ENCODE peak calls at places on chromosomes 5 and 9, in five cellular contexts. Z, D, W, A and E are unnamed samples.

GRCh38 chr5:61638476-61638875 is 306.4 kb downstream of the ZSWIM6 start:
- DNase-seq in Z (no peak), D (no peak), W (no peak), A (no peak), E (no peak)

GRCh38 chr9:134560654-134561053 is 80.9 kb upstream of the COL5A1 start:
- DNase-seq in Z (no peak), D (no peak), W (peak; percentile 27), A (no peak), E (no peak)

GRCh38 chr9:114776683-114777399 is 29.0 kb downstream of the TNFSF15 start:
- DNase-seq in Z (no peak), D (no peak), W (no peak), A (no peak), E (no peak)

GRCh38 chr9:3526903-3527652 is 1.3 kb upstream of the RFX3 start:
- DNase-seq in Z (peak; percentile 14), D (no peak), W (peak; percentile 82), A (peak; percentile 27), E (peak; percentile 53)

GRCh38 chr5:1784197-1785050 is 15.2 kb downstream of the MRPL36 start:
- DNase-seq in Z (no peak), D (no peak), W (no peak), A (no peak), E (no peak)

GRCh38 chr9:90020277-90020871 is 415.6 kb downstream of the GADD45G start:
- DNase-seq in Z (no peak), D (no peak), W (no peak), A (no peak), E (no peak)

GRCh38 chr5:94969174-94969573 is 315.7 kb downstream of the MCTP1 start:
- DNase-seq in Z (peak; percentile 62), D (no peak), W (no peak), A (peak; percentile 51), E (no peak)

GRCh38 chr5:68443091-68443490 is 227.5 kb downstream of the PIK3R1 start:
- DNase-seq in Z (no peak), D (no peak), W (no peak), A (no peak), E (no peak)

GRCh38 chr9:134634667-134635230 is 6.9 kb upstream of the COL5A1 start:
- DNase-seq in Z (no peak), D (no peak), W (peak; percentile 24), A (no peak), E (no peak)

GRCh38 chr5:152271420-152271819 is 133.7 kb downstream of the NMUR2 start:
- DNase-seq in Z (no peak), D (peak; percentile 8), W (peak; percentile 77), A (peak; percentile 87), E (no peak)

GRCh38 chr5:93221-93980 is 1.4 kb downstream of the PLEKHG4B start:
- DNase-seq in Z (no peak), D (no peak), W (no peak), A (no peak), E (no peak)

GRCh38 chr5:92391-93220 is 638 bp downstream of the PLEKHG4B start:
- DNase-seq in Z (no peak), D (no peak), W (no peak), A (no peak), E (no peak)

GRCh38 chr5:90590-91547 is 1.1 kb upstream of the PLEKHG4B start:
- DNase-seq in Z (no peak), D (no peak), W (peak; percentile 73), A (no peak), E (no peak)

GRCh38 chr5:89337-90286 is 2.4 kb upstream of the PLEKHG4B start:
- DNase-seq in Z (no peak), D (no peak), W (no peak), A (no peak), E (no peak)

DNA sequence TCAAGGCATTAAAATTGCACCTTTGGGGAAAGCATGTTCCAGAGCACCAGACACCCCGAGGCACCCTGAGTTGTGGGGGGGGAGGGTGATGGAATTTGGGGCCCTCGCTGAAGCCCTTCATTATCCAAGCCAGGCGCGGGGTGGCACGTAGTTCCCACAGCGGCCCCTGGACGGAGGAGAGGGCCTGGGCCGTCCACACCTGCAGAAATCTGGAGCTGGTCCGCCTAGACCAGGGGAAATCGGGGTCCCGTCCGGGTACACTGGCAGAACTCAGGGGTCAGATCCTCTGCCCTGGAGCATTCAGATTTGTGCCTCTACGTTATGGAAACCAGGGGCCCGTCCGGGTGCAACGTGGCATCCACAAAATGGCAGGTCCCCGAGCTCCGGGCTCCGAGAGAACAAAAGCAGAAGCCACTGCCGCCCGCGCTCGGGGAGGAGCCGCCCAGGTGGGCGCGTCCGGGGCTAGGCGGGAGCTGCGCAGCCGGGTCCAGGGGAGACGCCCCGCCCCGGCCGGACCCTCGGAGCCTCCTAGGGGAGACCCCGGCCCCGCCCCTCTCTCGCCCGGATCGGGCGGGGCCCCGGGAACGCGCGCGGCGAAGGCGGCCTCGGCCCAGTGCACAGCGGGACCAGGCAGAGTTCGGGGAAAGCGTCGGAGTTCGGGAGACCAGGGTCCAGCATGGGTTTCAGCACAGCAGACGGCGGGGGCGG is at the start of gene PLEKHG4B:
- DNase-seq in Z (no peak), D (no peak), W (peak; percentile 95), A (no peak), E (no peak)
- H3K4me3 ChIP-seq in Z (no peak within 1 kb of the TSS), D (no peak within 1 kb of the TSS), W (peak within 1 kb of the TSS; percentile 72), A (no peak within 1 kb of the TSS), E (no peak within 1 kb of the TSS)

DNA sequence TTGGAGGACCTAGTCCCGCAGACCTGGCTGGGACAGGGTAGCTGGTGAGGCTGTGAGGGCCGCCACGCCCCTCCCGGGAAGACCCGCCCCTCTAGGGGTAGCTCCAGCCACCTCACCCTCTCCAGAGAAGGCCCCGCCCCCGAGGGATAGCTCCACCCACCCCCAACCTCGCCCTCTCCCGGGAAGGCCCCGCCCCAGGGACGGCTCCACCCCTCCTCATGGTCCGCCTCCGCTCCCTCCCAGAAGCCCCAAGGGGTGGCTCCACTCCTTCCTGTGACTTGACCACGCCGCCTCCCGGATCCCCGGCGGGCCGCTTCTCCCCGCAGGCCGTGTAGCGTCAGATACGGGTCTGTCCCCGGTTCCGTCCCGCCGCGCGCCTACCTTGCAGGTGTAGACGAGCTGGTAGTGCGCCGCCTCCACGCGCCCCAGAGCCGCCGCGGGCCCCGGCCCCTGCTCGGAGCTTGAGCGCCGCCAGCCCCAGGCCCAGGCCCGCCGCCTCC is 388 bp downstream of the DNLZ start:
- DNase-seq in Z (peak; percentile 93), D (peak; percentile 68), W (peak; percentile 100), A (peak; percentile 88), E (peak; percentile 99)
- H3K9ac ChIP-seq in Z (peak overlapping the region; percentile 83), D (peak overlapping the region; percentile 88), W (peak overlapping the region; percentile 51), A (peak overlapping the region; percentile 91), E (no peak overlapping the region)

GRCh38 chr5:34488984-34489383 is 167.1 kb upstream of the RAI14 start:
- DNase-seq in Z (no peak), D (no peak), W (no peak), A (peak; percentile 55), E (no peak)
- H3K27ac ChIP-seq in Z (no peak overlapping the region), D (no peak overlapping the region), W (no peak overlapping the region), A (peak overlapping the region; percentile 66), E (no peak overlapping the region)

GRCh38 chr9:136906251-136906650 is 19.9 kb downstream of the TRAF2 start:
- DNase-seq in Z (no peak), D (no peak), W (no peak), A (no peak), E (no peak)
- H3K4me3 ChIP-seq in Z (no peak overlapping the region), D (no peak overlapping the region), W (no peak overlapping the region), A (no peak overlapping the region), E (no peak overlapping the region)

GRCh38 chr9:136393531-136393930 is 6.4 kb downstream of the SNAPC4 start:
- DNase-seq in Z (no peak), D (no peak), W (no peak), A (no peak), E (no peak)
- H3K9ac ChIP-seq in Z (no peak overlapping the region), D (no peak overlapping the region), W (no peak overlapping the region), A (no peak overlapping the region), E (no peak overlapping the region)

GRCh38 chr5:132821350-132821749 is 8.2 kb downstream of the SOWAHA start:
- DNase-seq in Z (no peak), D (no peak), W (no peak), A (no peak), E (no peak)

GRCh38 chr5:132820162-132820754 is 7.2 kb downstream of the SOWAHA start:
- DNase-seq in Z (peak; percentile 87), D (peak; percentile 65), W (peak; percentile 98), A (peak; percentile 82), E (peak; percentile 97)

GRCh38 chr5:132822650-132823480 is 7.6 kb downstream of the SHROOM1 start:
- DNase-seq in Z (no peak), D (no peak), W (peak; percentile 95), A (no peak), E (no peak)

GRCh38 chr5:132823481-132824050 is 6.9 kb downstream of the SHROOM1 start:
- DNase-seq in Z (no peak), D (no peak), W (no peak), A (no peak), E (no peak)

DNA sequence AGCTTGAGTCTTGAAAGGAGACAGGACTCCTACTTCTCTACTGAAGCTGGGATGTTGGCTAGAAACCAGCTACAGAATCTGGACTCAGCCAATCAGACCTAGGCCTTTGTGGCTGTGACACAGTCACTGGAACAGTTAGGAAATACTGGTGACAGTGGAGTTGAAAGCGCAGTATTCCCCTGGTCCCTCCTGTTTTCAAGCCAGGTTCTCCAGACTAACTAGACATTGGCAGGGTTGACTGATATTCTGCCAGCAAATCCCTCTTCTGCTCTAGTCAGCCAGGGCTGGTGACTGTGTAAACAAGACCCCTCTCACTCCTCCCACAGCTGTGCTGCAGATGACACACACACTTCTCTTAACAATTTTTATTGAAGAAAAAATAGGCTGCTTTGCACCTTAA is 8.7 kb downstream of the SHROOM1 start:
- DNase-seq in Z (peak; percentile 41), D (no peak), W (no peak), A (no peak), E (no peak)
- H3K27ac ChIP-seq in Z (no peak overlapping the region), D (no peak overlapping the region), W (no peak overlapping the region), A (no peak overlapping the region), E (no peak overlapping the region)

GRCh38 chr9:122875523-122875922 is 29.6 kb downstream of the RC3H2 start:
- DNase-seq in Z (no peak), D (peak; percentile 20), W (no peak), A (no peak), E (no peak)
- H3K4me3 ChIP-seq in Z (no peak overlapping the region), D (no peak overlapping the region), W (no peak overlapping the region), A (no peak overlapping the region), E (no peak overlapping the region)

GRCh38 chr9:27089706-27090105 is 19.3 kb upstream of the TEK start:
- DNase-seq in Z (no peak), D (no peak), W (no peak), A (no peak), E (no peak)
- H3K9ac ChIP-seq in Z (no peak overlapping the region), D (no peak overlapping the region), W (no peak overlapping the region), A (no peak overlapping the region), E (no peak overlapping the region)

GRCh38 chr5:67161767-67162166 is 34.8 kb downstream of the CD180 start:
- DNase-seq in Z (no peak), D (no peak), W (no peak), A (no peak), E (no peak)
- H3K27ac ChIP-seq in Z (no peak overlapping the region), D (no peak overlapping the region), W (no peak overlapping the region), A (peak overlapping the region; percentile 92), E (no peak overlapping the region)

DNA sequence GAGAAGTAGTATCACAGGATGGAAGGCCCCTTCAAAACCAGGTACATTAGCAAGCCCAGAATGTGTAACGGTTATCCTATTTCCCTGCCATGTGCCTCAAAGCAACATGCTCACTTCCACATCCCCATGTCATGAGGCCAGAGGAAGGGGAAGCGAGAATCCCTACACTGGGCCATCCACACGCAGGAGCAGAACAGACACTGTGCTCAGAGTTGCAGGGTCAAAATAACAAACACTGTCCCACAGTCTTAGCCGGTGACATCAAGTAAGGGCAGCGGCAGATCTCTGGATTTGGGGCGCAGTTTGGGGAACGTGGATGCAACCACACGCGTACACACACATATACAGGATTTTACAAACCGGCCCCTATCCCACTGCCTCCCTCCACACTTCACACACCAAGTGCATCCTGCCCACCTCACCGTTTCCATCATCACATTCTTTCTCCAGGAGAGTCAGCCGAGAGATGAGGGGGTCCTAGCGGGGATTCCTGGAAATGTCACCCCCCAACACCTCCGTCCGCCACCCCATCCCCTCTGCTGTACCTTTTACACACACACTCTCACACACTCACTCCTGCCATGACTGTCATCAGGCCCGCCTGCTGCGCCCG is 774 bp downstream of the APBA1 start:
- DNase-seq in Z (no peak), D (no peak), W (no peak), A (no peak), E (peak; percentile 26)
- H3K4me3 ChIP-seq in Z (peak overlapping the region; percentile 46), D (no peak overlapping the region), W (peak overlapping the region; percentile 62), A (peak overlapping the region; percentile 63), E (peak overlapping the region; percentile 77)